ENCODE peak calls at places on chromosomes 7 and 10, in seven cellular contexts. U is CD8-positive, alpha-beta memory T cell; R is fibroblast of the aortic adventitia; W is CD8-positive, alpha-beta T cell; Q is AG09309; V is AG10803; A is right cardiac atrium. Y is an unnamed sample.

GRCh38 chr7:22651534-22652243 is 75.3 kb upstream of the IL6 start:
- DNase-seq in U (no peak), R (peak), W (no peak), Q (no peak), V (peak), A (no peak), Y (no peak)

GRCh38 chr10:91140995-91141549 is 79.4 kb upstream of the PCGF5 start:
- DNase-seq in U (no peak), R (no peak), W (no peak), Q (no peak), V (no peak), A (no peak), Y (no peak)

GRCh38 chr7:130971297-130971696 is 237.3 kb upstream of the KLF14 start:
- DNase-seq in U (no peak), R (no peak), W (no peak), Q (no peak), V (no peak), A (no peak), Y (no peak)

GRCh38 chr7:582931-583330 is 63.3 kb upstream of the PDGFA start:
- DNase-seq in U (no peak), R (no peak), W (no peak), Q (no peak), V (no peak), A (no peak), Y (no peak)

GRCh38 chr10:124497196-124497990 is 35.8 kb downstream of the LHPP start:
- DNase-seq in U (no peak), R (no peak), W (no peak), Q (no peak), V (no peak), A (no peak), Y (no peak)

GRCh38 chr10:24917493-24917892 is 34.9 kb downstream of the PRTFDC1 start:
- DNase-seq in U (no peak), R (no peak), W (no peak), Q (no peak), V (no peak), A (no peak), Y (no peak)

GRCh38 chr7:44273681-44274622 is 51.4 kb downstream of the CAMK2B start:
- DNase-seq in U (no peak), R (no peak), W (no peak), Q (no peak), V (no peak), A (peak), Y (no peak)

GRCh38 chr7:28077616-28078015 is 103.0 kb downstream of the JAZF1 start:
- DNase-seq in U (no peak), R (no peak), W (no peak), Q (no peak), V (no peak), A (no peak), Y (no peak)

GRCh38 chr7:73828107-73828803 is 2.5 kb upstream of the CLDN4 start:
- DNase-seq in U (no peak), R (peak), W (no peak), Q (no peak), V (no peak), A (no peak), Y (peak)

GRCh38 chr7:155266440-155266839 is 31.2 kb upstream of the INSIG1 start:
- DNase-seq in U (no peak), R (no peak), W (no peak), Q (no peak), V (no peak), A (no peak), Y (no peak)

GRCh38 chr10:49092477-49092876 is 22.8 kb downstream of the VSTM4 start:
- DNase-seq in U (no peak), R (no peak), W (no peak), Q (no peak), V (no peak), A (peak), Y (no peak)

GRCh38 chr10:105041956-105042355 is 400.9 kb downstream of the SORCS3 start:
- DNase-seq in U (no peak), R (no peak), W (no peak), Q (no peak), V (no peak), A (no peak), Y (no peak)

GRCh38 chr10:76051007-76051936 is 619.8 kb downstream of the LRMDA start:
- DNase-seq in U (no peak), R (no peak), W (no peak), Q (no peak), V (no peak), A (no peak), Y (peak)

GRCh38 chr7:113664867-113665266 is 253.9 kb downstream of the PPP1R3A start:
- DNase-seq in U (no peak), R (no peak), W (no peak), Q (no peak), V (no peak), A (no peak), Y (no peak)

GRCh38 chr7:157502701-157503111 is 165.9 kb downstream of the DNAJB6 start:
- DNase-seq in U (peak), R (no peak), W (peak), Q (no peak), V (no peak), A (peak), Y (no peak)

GRCh38 chr7:84549409-84549808 is 354.8 kb upstream of the SEMA3A start:
- DNase-seq in U (no peak), R (peak), W (no peak), Q (no peak), V (no peak), A (no peak), Y (no peak)

GRCh38 chr7:116771640-116772039 is 90.7 kb upstream of the CAPZA2 start:
- DNase-seq in U (no peak), R (no peak), W (no peak), Q (no peak), V (no peak), A (no peak), Y (no peak)

GRCh38 chr10:23172846-23173548 is 19.1 kb upstream of the PTF1A start:
- DNase-seq in U (no peak), R (no peak), W (no peak), Q (no peak), V (no peak), A (no peak), Y (no peak)

GRCh38 chr10:60917331-60918280 is 26.4 kb downstream of the RHOBTB1 start:
- DNase-seq in U (no peak), R (no peak), W (no peak), Q (no peak), V (peak), A (no peak), Y (no peak)

GRCh38 chr7:150685219-150686029 is at the start of gene GIMAP2:
- DNase-seq in U (peak), R (no peak), W (no peak), Q (no peak), V (peak), A (no peak), Y (peak)

GRCh38 chr7:135690566-135690965 is 28.3 kb downstream of the STMP1 start:
- DNase-seq in U (no peak), R (peak), W (no peak), Q (no peak), V (peak), A (no peak), Y (no peak)

GRCh38 chr7:45978010-45978681 is 57.1 kb upstream of the IGFBP3 start:
- DNase-seq in U (no peak), R (peak), W (no peak), Q (peak), V (peak), A (peak), Y (peak)

GRCh38 chr7:37045786-37046185 is 321.5 kb upstream of the AOAH start:
- DNase-seq in U (no peak), R (peak), W (no peak), Q (no peak), V (no peak), A (no peak), Y (no peak)

GRCh38 chr10:120824864-120825263 is 26.3 kb upstream of the WDR11 start:
- DNase-seq in U (no peak), R (no peak), W (no peak), Q (no peak), V (peak), A (no peak), Y (peak)

GRCh38 chr7:80133361-80134104 is 1.1 kb upstream of the GNAI1 start:
- DNase-seq in U (no peak), R (no peak), W (no peak), Q (no peak), V (peak), A (no peak), Y (no peak)

GRCh38 chr7:139825666-139826290 is 3.3 kb upstream of the TBXAS1 start:
- DNase-seq in U (no peak), R (peak), W (no peak), Q (no peak), V (peak), A (no peak), Y (no peak)

GRCh38 chr10:91381562-91381923 is 28.6 kb upstream of the HECTD2 start:
- DNase-seq in U (no peak), R (peak), W (no peak), Q (no peak), V (peak), A (peak), Y (no peak)

GRCh38 chr7:23268746-23269145 is 22.2 kb downstream of the GPNMB start:
- DNase-seq in U (no peak), R (no peak), W (no peak), Q (no peak), V (no peak), A (no peak), Y (no peak)

GRCh38 chr10:90041585-90041984 is 340.2 kb downstream of the KIF20B start:
- DNase-seq in U (no peak), R (no peak), W (no peak), Q (no peak), V (no peak), A (no peak), Y (no peak)

GRCh38 chr10:44372181-44372580 is 12.7 kb downstream of the CXCL12 start:
- DNase-seq in U (no peak), R (no peak), W (no peak), Q (no peak), V (no peak), A (no peak), Y (no peak)

GRCh38 chr7:22109761-22110160 is 164.1 kb upstream of the CDCA7L start:
- DNase-seq in U (no peak), R (peak), W (no peak), Q (no peak), V (peak), A (no peak), Y (peak)

GRCh38 chr10:60643874-60644273 is 134.4 kb upstream of the CDK1 start:
- DNase-seq in U (no peak), R (no peak), W (no peak), Q (no peak), V (no peak), A (no peak), Y (no peak)

GRCh38 chr10:130573446-130573845 is 437.3 kb downstream of the GLRX3 start:
- DNase-seq in U (no peak), R (no peak), W (no peak), Q (no peak), V (no peak), A (no peak), Y (no peak)
- H3K4me3 ChIP-seq in U (no peak), R (no peak), W (no peak), Q (no peak), V (no peak), A (no peak), Y (no peak)

GRCh38 chr10:103083977-103084320 is 109.1 kb downstream of the NT5C2 start:
- DNase-seq in U (no peak), R (no peak), W (no peak), Q (no peak), V (no peak), A (no peak), Y (no peak)
- H3K4me3 ChIP-seq in U (no peak), R (no peak), W (no peak), Q (no peak), V (no peak), A (no peak), Y (no peak)

GRCh38 chr7:158705234-158705890 is 758 bp upstream of the NCAPG2 start:
- DNase-seq in U (no peak), R (peak), W (no peak), Q (no peak), V (peak), A (no peak), Y (no peak)

GRCh38 chr7:158700008-158700407 is 4.6 kb downstream of the NCAPG2 start:
- DNase-seq in U (no peak), R (no peak), W (no peak), Q (no peak), V (no peak), A (no peak), Y (no peak)

GRCh38 chr7:158704524-158705233 is at the start of gene NCAPG2:
- DNase-seq in U (peak), R (peak), W (peak), Q (peak), V (peak), A (peak), Y (peak)

GRCh38 chr7:158702196-158702595 is 2.4 kb downstream of the NCAPG2 start:
- DNase-seq in U (no peak), R (no peak), W (no peak), Q (no peak), V (no peak), A (no peak), Y (no peak)

DNA sequence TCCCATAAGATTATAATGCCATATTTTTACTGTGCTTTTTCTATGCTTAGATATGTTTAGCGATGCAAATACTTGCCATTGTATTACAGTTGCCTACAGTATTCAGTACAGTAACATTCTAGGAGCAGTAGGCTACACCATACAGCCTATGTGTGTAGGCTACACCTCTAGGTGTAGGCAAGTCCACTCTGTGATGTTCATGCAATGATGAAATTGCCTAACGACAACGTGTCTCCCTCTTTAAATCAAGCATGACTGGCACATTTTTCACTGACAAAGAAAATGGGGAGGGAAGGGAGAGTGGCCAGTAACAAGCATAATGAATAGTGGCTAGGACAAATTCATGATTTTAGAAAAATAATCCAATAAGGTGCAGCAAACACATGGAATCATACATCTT is 1.7 kb downstream of the NCAPG2 start:
- DNase-seq in U (no peak), R (no peak), W (no peak), Q (no peak), V (no peak), A (no peak), Y (no peak)
- H3K4me3 ChIP-seq in U (no peak), R (no peak), W (no peak), Q (no peak), V (no peak), A (no peak), Y (peak)

GRCh38 chr10:129601737-129602136 is 134.7 kb downstream of the MGMT start:
- DNase-seq in U (no peak), R (no peak), W (no peak), Q (no peak), V (no peak), A (no peak), Y (no peak)
- H3K4me3 ChIP-seq in U (no peak), R (no peak), W (no peak), Q (no peak), V (no peak), A (no peak), Y (no peak)

GRCh38 chr7:102170417-102170970 is 116.2 kb upstream of the SH2B2 start:
- DNase-seq in U (no peak), R (no peak), W (no peak), Q (no peak), V (no peak), A (no peak), Y (no peak)
- H3K4me3 ChIP-seq in U (no peak), R (no peak), W (no peak), Q (no peak), V (no peak), A (no peak), Y (no peak)

GRCh38 chr7:30723776-30724175 is 28.2 kb upstream of the INMT start:
- DNase-seq in U (no peak), R (no peak), W (no peak), Q (no peak), V (no peak), A (no peak), Y (no peak)
- H3K4me3 ChIP-seq in U (no peak), R (no peak), W (no peak), Q (no peak), V (no peak), A (no peak), Y (no peak)

GRCh38 chr10:95295031-95295755 is 4.4 kb upstream of the PDLIM1 start:
- DNase-seq in U (peak), R (peak), W (peak), Q (no peak), V (peak), A (peak), Y (no peak)
- H3K4me3 ChIP-seq in U (peak), R (peak), W (peak), Q (peak), V (peak), A (peak), Y (no peak)

GRCh38 chr7:2803755-2804154 is 40.4 kb downstream of the GNA12 start:
- DNase-seq in U (no peak), R (no peak), W (no peak), Q (no peak), V (no peak), A (no peak), Y (no peak)

GRCh38 chr7:2803342-2803692 is 40.8 kb downstream of the GNA12 start:
- DNase-seq in U (no peak), R (no peak), W (no peak), Q (no peak), V (no peak), A (no peak), Y (no peak)

GRCh38 chr7:2802504-2803341 is 41.4 kb downstream of the GNA12 start:
- DNase-seq in U (no peak), R (peak), W (no peak), Q (no peak), V (no peak), A (peak), Y (peak)

GRCh38 chr7:2800923-2801682 is 43.0 kb downstream of the GNA12 start:
- DNase-seq in U (no peak), R (peak), W (no peak), Q (no peak), V (peak), A (peak), Y (no peak)

DNA sequence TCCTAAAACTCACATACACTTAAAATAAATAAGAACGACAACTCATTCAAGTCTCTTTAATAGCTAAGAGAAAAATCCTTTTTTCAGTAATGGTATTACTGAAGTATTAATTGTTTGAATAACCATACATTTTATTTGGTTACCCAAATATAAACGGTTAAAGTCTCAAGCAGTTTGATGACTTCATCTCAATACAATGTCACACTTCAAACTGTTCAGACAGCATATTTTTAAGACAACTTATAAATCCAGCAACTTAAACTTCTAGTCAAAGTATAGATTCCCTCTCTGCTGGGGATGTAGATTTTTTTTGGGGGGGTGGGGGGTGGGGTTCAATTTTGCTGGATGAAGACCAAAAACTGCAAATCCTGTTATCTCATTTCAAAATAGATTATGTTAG is 42.0 kb downstream of the GNA12 start:
- DNase-seq in U (no peak), R (peak), W (no peak), Q (no peak), V (no peak), A (no peak), Y (no peak)
- H3K4me3 ChIP-seq in U (no peak), R (no peak), W (no peak), Q (no peak), V (no peak), A (no peak), Y (peak)

GRCh38 chr10:101428036-101428435 is 74.1 kb downstream of the BTRC start:
- DNase-seq in U (no peak), R (no peak), W (no peak), Q (no peak), V (no peak), A (no peak), Y (no peak)

GRCh38 chr10:101429423-101429822 is 75.5 kb downstream of the BTRC start:
- DNase-seq in U (no peak), R (no peak), W (no peak), Q (no peak), V (no peak), A (no peak), Y (no peak)

GRCh38 chr10:101425535-101425934 is 71.6 kb downstream of the BTRC start:
- DNase-seq in U (no peak), R (no peak), W (no peak), Q (no peak), V (no peak), A (no peak), Y (no peak)
- H3K4me3 ChIP-seq in U (no peak), R (no peak), W (no peak), Q (no peak), V (no peak), A (no peak), Y (no peak)